ENCODE peak calls at places on chromosomes 13 and 19, in ten cellular contexts. M is stomach, P is GM23338, O is H1, U is endothelial cell of umbilical vein, X is breast epithelium, L is SK-N-SH, Z is sigmoid colon, K is transverse colon, E is Panc1. H is an unnamed sample.

GRCh38 chr19:11377237-11377636 is 2.8 kb downstream of the SWSAP1 start:
- DNase-seq in K (peak; percentile 48), L (no peak), X (no peak), U (peak; percentile 50), P (peak; percentile 27), E (no peak), O (no peak), M (no peak), Z (peak; percentile 85), H (peak; percentile 54)

GRCh38 chr19:55584871-55585270 is 4.2 kb upstream of the ZNF579 start:
- DNase-seq in P (no peak), L (no peak), U (no peak), X (no peak), E (no peak), M (no peak), Z (no peak), K (no peak), O (no peak), H (no peak)

GRCh38 chr13:30713133-30713532 is 22.2 kb upstream of the ALOX5AP start:
- DNase-seq in O (no peak), K (peak; percentile 20), X (no peak), Z (no peak), U (peak; percentile 29), L (no peak), P (no peak), E (no peak), M (no peak), H (no peak)

GRCh38 chr13:76472916-76473315 is 413.3 kb downstream of the KCTD12 start:
- DNase-seq in Z (no peak), O (no peak), M (no peak), X (no peak), P (no peak), E (no peak), U (peak; percentile 53), K (no peak), L (no peak), H (no peak)

GRCh38 chr13:51786425-51787010 is 17.4 kb downstream of the DHRS12 start:
- DNase-seq in L (no peak), P (no peak), X (no peak), E (no peak), O (no peak), M (no peak), K (no peak), Z (no peak), U (no peak), H (no peak)

GRCh38 chr19:35309481-35310279 is 17.7 kb downstream of the MAG start:
- DNase-seq in P (no peak), X (no peak), M (no peak), U (no peak), Z (no peak), E (no peak), K (no peak), O (no peak), L (no peak), H (no peak)

GRCh38 chr13:113207890-113208423 is 512 bp downstream of the PCID2 start:
- DNase-seq in E (no peak), Z (no peak), L (no peak), M (no peak), K (peak; percentile 43), X (no peak), O (no peak), P (peak; percentile 70), U (peak; percentile 70), H (no peak)

GRCh38 chr13:25169951-25170553 is 2.0 kb downstream of the AMER2 start:
- DNase-seq in O (no peak), U (no peak), K (no peak), P (no peak), L (peak; percentile 22), Z (no peak), X (no peak), M (no peak), E (no peak), H (no peak)

GRCh38 chr13:42574435-42575311 is 721 bp downstream of the TNFSF11 start:
- DNase-seq in X (no peak), U (no peak), O (no peak), P (peak; percentile 44), M (no peak), K (no peak), Z (no peak), E (no peak), L (peak; percentile 25), H (no peak)

DNA sequence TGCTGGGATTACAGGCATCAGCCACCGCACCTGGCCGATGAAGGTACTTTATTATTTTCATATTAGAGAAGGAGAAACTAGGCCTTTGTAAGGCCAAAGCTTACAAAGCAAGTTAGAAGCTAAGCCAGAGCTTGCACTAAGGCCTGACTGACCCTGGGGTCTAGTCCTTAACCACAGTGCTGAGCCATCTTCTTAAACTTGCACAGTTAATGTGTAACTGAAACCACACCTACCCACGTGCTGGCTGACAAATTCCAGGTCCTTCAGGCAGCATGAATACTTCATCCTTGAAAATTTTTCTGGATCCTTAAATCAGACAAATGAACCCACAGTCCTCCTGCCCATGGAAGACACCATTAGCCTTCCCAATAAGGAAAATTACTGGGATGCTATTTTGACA is 880.6 kb downstream of the UQCRFS1 start:
- DNase-seq in X (no peak), K (no peak), L (no peak), O (no peak), U (no peak), Z (no peak), P (no peak), M (no peak), E (no peak), H (no peak)
- H3K4me3 ChIP-seq in X (no peak overlapping the region), K (no peak overlapping the region), L (no peak overlapping the region), O (no peak overlapping the region), U (no peak overlapping the region), Z (no peak overlapping the region), P (no peak overlapping the region), M (no peak overlapping the region), E (no peak overlapping the region), H (no peak overlapping the region)

GRCh38 chr19:15469513-15470297 is 5.4 kb upstream of the RASAL3 start:
- DNase-seq in O (no peak), M (no peak), Z (no peak), K (peak; percentile 24), P (peak; percentile 74), E (no peak), X (no peak), U (no peak), L (peak; percentile 25), H (no peak)
- H3K4me1 ChIP-seq in O (peaks cover 5% of the 10 kb centered on the region), M (no peaks in the 10 kb centered on the region), Z (peaks cover 8% of the 10 kb centered on the region), K (peaks cover 13% of the 10 kb centered on the region), P (no peaks in the 10 kb centered on the region), E (no peaks in the 10 kb centered on the region), X (no peaks in the 10 kb centered on the region), U (peaks cover 32% of the 10 kb centered on the region), L (no peaks in the 10 kb centered on the region), H (no peaks in the 10 kb centered on the region)

DNA sequence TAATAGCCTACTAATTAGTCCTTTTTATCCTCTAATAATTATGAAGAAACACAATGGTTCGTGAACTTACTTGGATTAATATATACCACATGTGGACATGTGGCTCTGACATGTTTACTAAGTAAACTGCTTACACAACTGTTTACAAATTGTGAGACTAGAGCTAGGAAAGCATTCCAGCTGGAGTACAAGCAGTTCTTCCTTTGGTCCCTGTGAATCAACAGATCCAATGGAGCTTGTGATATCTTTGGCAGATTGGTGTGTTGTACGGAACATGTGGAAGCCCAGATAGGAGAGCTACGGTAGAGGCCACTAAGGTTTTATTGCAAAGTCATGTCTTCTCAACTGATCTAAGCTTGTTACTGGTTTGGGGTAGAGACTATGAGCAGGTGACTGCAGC is 145.5 kb upstream of the SPRY2 start:
- DNase-seq in E (no peak), X (no peak), K (no peak), M (no peak), U (no peak), P (no peak), Z (no peak), O (no peak), L (no peak), H (no peak)
- TF ChIP-seq POLR2AphosphoS5 in E (no peak), X (peak; percentile 58), K (no peak), M (no peak), U (no peak), P (no peak), Z (no peak), O (no peak), L (no peak), H (no peak)

DNA sequence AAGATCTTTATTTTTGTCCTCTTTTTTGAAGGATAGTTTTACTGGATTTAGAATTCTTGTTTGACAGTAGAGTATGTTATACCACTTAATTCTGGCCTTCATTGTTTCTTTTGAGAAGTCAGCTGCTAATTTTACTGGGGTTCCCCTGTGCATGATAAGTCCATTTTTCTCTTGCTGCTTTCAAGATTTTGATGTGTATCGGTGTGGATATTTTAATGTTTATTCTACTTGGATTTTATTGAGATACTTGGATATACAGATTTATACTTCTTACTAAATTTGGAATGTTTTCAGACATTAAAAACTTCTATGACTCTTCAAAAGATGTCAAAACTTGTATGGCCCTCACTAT is 86.9 kb downstream of the URI1 start:
- DNase-seq in X (no peak), E (no peak), K (no peak), P (no peak), Z (no peak), M (no peak), U (no peak), O (no peak), L (no peak), H (no peak)
- H3K4me3 ChIP-seq in X (no peak overlapping the region), E (no peak overlapping the region), K (no peak overlapping the region), P (no peak overlapping the region), Z (no peak overlapping the region), M (no peak overlapping the region), U (no peak overlapping the region), O (no peak overlapping the region), L (no peak overlapping the region), H (no peak overlapping the region)

DNA sequence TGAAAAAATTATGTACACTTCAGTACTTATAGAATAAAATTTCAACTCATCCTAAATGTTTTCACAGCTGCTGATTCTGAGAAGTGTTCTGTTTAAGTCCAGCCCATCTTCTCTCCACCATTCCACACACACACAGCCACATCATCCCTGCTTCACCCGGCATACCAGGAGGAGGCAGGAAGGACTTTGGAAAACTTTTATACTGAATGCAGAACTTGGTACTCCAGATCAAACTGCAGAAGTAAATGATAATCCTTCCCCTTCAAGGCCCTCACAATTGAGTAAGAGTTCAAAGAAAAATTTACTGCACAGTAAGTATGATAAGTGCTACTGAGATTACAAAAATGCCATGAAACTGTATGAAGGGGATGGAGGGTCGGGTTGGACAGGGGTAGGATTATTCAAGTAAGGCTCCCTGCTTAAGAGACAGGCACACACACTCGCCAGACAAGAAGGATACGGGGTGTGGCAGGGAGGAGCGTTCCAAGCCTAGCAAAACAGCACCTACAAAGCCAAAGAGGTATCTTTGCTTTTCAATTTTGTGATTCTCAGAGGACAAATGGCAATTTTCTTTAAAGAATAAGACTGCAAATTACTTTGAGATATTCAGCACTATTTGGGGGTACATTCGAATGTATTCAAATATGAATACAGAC is 2.6 kb downstream of the USP12 start:
- DNase-seq in K (peak; percentile 41), E (no peak), O (no peak), Z (no peak), M (no peak), U (peak; percentile 24), L (no peak), P (no peak), X (no peak), H (peak; percentile 17)
- H3K4me1 ChIP-seq in K (peaks cover 70% of the 10 kb centered on the region), E (peaks cover 46% of the 10 kb centered on the region), O (peaks cover 7% of the 10 kb centered on the region), Z (peaks cover 63% of the 10 kb centered on the region), M (peaks cover 47% of the 10 kb centered on the region), U (peaks cover 38% of the 10 kb centered on the region), L (peaks cover 21% of the 10 kb centered on the region), P (peaks cover 52% of the 10 kb centered on the region), X (peaks cover 14% of the 10 kb centered on the region), H (peaks cover 6% of the 10 kb centered on the region)